ENCODE peak calls at places on chromosomes 3 and 15, in ten cellular contexts. E is germinal center, Z is fibroblast of the aortic adventitia, H is WTC11, F is GOT3, Q is GM04503, O is NCI-H774, W is A172, P is caudate nucleus, B is NCI-H446 treated with DMSO at 0.1 percent for 48 hours. U is an unnamed sample.

GRCh38 chr3:89314454-89314853 is 207.0 kb downstream of the EPHA3 start:
- DNase-seq in E (no peak), Z (peak; percentile 16), H (no peak), F (no peak), Q (no peak), O (no peak), W (no peak), P (no peak), B (peak; percentile 62), U (peak; percentile 65)

GRCh38 chr3:89474333-89475130 is 367.1 kb downstream of the EPHA3 start:
- DNase-seq in E (no peak), Z (no peak), H (no peak), F (no peak), Q (no peak), O (no peak), W (no peak), P (no peak), B (no peak), U (no peak)

GRCh38 chr3:172094621-172095557 is 55.5 kb downstream of the FNDC3B start:
- DNase-seq in E (no peak), Z (peak; percentile 39), H (no peak), F (no peak), Q (no peak), O (no peak), W (no peak), P (no peak), B (no peak), U (peak; percentile 43)

GRCh38 chr15:89494941-89495637 is 1.3 kb downstream of the RHCG start:
- DNase-seq in E (no peak), Z (peak; percentile 16), H (peak; percentile 66), F (no peak), Q (no peak), O (no peak), W (no peak), P (no peak), B (no peak), U (peak; percentile 73)

GRCh38 chr15:52737720-52738119 is 52.4 kb downstream of the ONECUT1 start:
- DNase-seq in E (no peak), Z (no peak), H (no peak), F (no peak), Q (no peak), O (no peak), W (no peak), P (no peak), B (no peak), U (no peak)

GRCh38 chr3:143283432-143284128 is 164.0 kb downstream of the CHST2 start:
- DNase-seq in E (no peak), Z (no peak), H (no peak), F (no peak), Q (no peak), O (no peak), W (peak; percentile 73), P (no peak), B (no peak), U (no peak)

GRCh38 chr3:172159962-172160538 is 120.7 kb downstream of the FNDC3B start:
- DNase-seq in E (no peak), Z (peak; percentile 81), H (no peak), F (no peak), Q (no peak), O (no peak), W (no peak), P (no peak), B (peak; percentile 60), U (peak; percentile 62)

GRCh38 chr3:37150621-37151020 is 23.8 kb downstream of the LRRFIP2 start:
- DNase-seq in E (no peak), Z (no peak), H (no peak), F (no peak), Q (no peak), O (no peak), W (no peak), P (no peak), B (no peak), U (no peak)

GRCh38 chr3:71111784-71112440 is 471.6 kb downstream of the FOXP1 start:
- DNase-seq in E (no peak), Z (peak; percentile 84), H (no peak), F (peak; percentile 10), Q (no peak), O (no peak), W (peak; percentile 72), P (no peak), B (no peak), U (no peak)

GRCh38 chr15:38226867-38227266 is 25.8 kb upstream of the SPRED1 start:
- DNase-seq in E (no peak), Z (peak; percentile 82), H (no peak), F (peak; percentile 8), Q (peak; percentile 47), O (peak; percentile 30), W (peak; percentile 74), P (no peak), B (no peak), U (no peak)

GRCh38 chr3:4071481-4072184 is 231.5 kb upstream of the SETMAR start:
- DNase-seq in E (no peak), Z (no peak), H (peak; percentile 62), F (no peak), Q (no peak), O (no peak), W (no peak), P (no peak), B (no peak), U (peak; percentile 84)

GRCh38 chr15:39365161-39365560 is 215.7 kb upstream of the THBS1 start:
- DNase-seq in E (no peak), Z (peak; percentile 25), H (no peak), F (no peak), Q (peak; percentile 60), O (no peak), W (no peak), P (no peak), B (no peak), U (no peak)

GRCh38 chr3:111106993-111107392 is 35.4 kb downstream of the NECTIN3 start:
- DNase-seq in E (no peak), Z (no peak), H (no peak), F (no peak), Q (no peak), O (no peak), W (no peak), P (no peak), B (no peak), U (no peak)

GRCh38 chr3:24303057-24303754 is 191.4 kb downstream of the THRB start:
- DNase-seq in E (no peak), Z (no peak), H (no peak), F (no peak), Q (no peak), O (no peak), W (no peak), P (no peak), B (no peak), U (no peak)

GRCh38 chr3:115975353-115975752 is 352.0 kb downstream of the GAP43 start:
- DNase-seq in E (no peak), Z (peak; percentile 74), H (no peak), F (no peak), Q (no peak), O (no peak), W (peak; percentile 86), P (no peak), B (peak; percentile 82), U (no peak)

GRCh38 chr3:179716811-179717210 is 64.0 kb downstream of the USP13 start:
- DNase-seq in E (no peak), Z (peak; percentile 92), H (no peak), F (no peak), Q (peak; percentile 88), O (no peak), W (peak; percentile 36), P (no peak), B (no peak), U (no peak)

GRCh38 chr3:136070334-136070733 is 104.8 kb downstream of the PPP2R3A start:
- DNase-seq in E (no peak), Z (peak; percentile 69), H (no peak), F (no peak), Q (no peak), O (no peak), W (peak; percentile 85), P (no peak), B (no peak), U (no peak)

GRCh38 chr15:89171136-89172072 is 50.0 kb downstream of the RLBP1 start:
- DNase-seq in E (peak; percentile 32), Z (peak; percentile 51), H (peak; percentile 83), F (no peak), Q (no peak), O (peak; percentile 36), W (peak; percentile 38), P (no peak), B (no peak), U (peak; percentile 93)

GRCh38 chr15:89647191-89647851 is 7.9 kb downstream of the KIF7 start:
- DNase-seq in E (peak; percentile 77), Z (peak; percentile 57), H (peak; percentile 95), F (no peak), Q (no peak), O (peak; percentile 41), W (peak; percentile 48), P (peak; percentile 7), B (no peak), U (peak; percentile 85)

GRCh38 chr3:98730338-98730737 is 32.8 kb upstream of the ST3GAL6 start:
- DNase-seq in E (no peak), Z (no peak), H (no peak), F (no peak), Q (no peak), O (no peak), W (peak; percentile 67), P (no peak), B (no peak), U (no peak)

U was measured in GM23338.